ENCODE peak calls at places on chromosomes 11 and 22, in four cellular contexts. F is left colon, M is endothelial cell, I is SJCRH30. V is an unnamed sample.

GRCh38 chr22:20026204-20026908 is 5.4 kb downstream of the TANGO2 start:
- DNase-seq in M (no peak), I (no peak), F (peak), V (no peak)

GRCh38 chr11:76666408-76666807 is 4.1 kb downstream of the LRRC32 start:
- DNase-seq in F (no peak), M (peak), I (no peak), V (no peak)

GRCh38 chr11:46680164-46680760 is 20.2 kb downstream of the ARHGAP1 start:
- DNase-seq in F (no peak), I (no peak), M (no peak), V (no peak)

GRCh38 chr11:118691926-118692830 is 12.7 kb upstream of the TREH start:
- DNase-seq in I (peak), F (no peak), M (no peak), V (no peak)

GRCh38 chr22:43262990-43263644 is 76.2 kb upstream of the TTLL12 start:
- DNase-seq in M (peak), I (peak), F (no peak), V (peak)

GRCh38 chr11:57761301-57762234 is at the start of gene CTNND1:
- DNase-seq in I (peak), F (peak), M (peak), V (peak)

GRCh38 chr11:102685769-102686168 is 19.8 kb downstream of the MMP27 start:
- DNase-seq in M (no peak), F (no peak), I (peak), V (no peak)

GRCh38 chr11:96620464-96621044 is 230.7 kb downstream of the JRKL start:
- DNase-seq in F (no peak), I (peak), M (no peak), V (no peak)

GRCh38 chr11:1508986-1509385 is 22.4 kb upstream of the MOB2 start:
- DNase-seq in M (no peak), F (no peak), I (no peak), V (no peak)

GRCh38 chr11:66720223-66720898 is 8.7 kb downstream of the SPTBN2 start:
- DNase-seq in F (peak), I (peak), M (peak), V (no peak)

GRCh38 chr22:45344339-45344738 is 34.6 kb downstream of the FAM118A start:
- DNase-seq in I (no peak), M (peak), F (no peak), V (no peak)

GRCh38 chr11:72354356-72355115 is 79.8 kb downstream of the CLPB start:
- DNase-seq in F (no peak), I (no peak), M (no peak), V (no peak)

GRCh38 chr11:79458712-79459111 is 17.9 kb upstream of the TENM4 start:
- DNase-seq in M (no peak), I (no peak), F (no peak), V (no peak)

GRCh38 chr11:33869511-33870422 is 22.1 kb downstream of the LMO2 start:
- DNase-seq in I (peak), F (no peak), M (peak), V (no peak)

GRCh38 chr11:95915051-95915450 is 8.9 kb downstream of the MTMR2 start:
- DNase-seq in I (no peak), F (no peak), M (no peak), V (no peak)

GRCh38 chr11:118180300-118180703 is 3.9 kb upstream of the SCN2B start:
- DNase-seq in M (peak), F (peak), I (peak), V (no peak)

GRCh38 chr11:66070604-66071325 is 693 bp downstream of the PACS1 start:
- DNase-seq in I (peak), F (peak), M (peak), V (no peak)

GRCh38 chr11:3093281-3094191 is 36.3 kb upstream of the CARS1 start:
- DNase-seq in I (peak), F (no peak), M (no peak), V (no peak)

GRCh38 chr22:45781459-45781858 is 109.8 kb downstream of the ATXN10 start:
- DNase-seq in I (no peak), M (no peak), F (no peak), V (no peak)

GRCh38 chr11:125072961-125073590 is 10.0 kb downstream of the SLC37A2 start:
- DNase-seq in M (no peak), I (no peak), F (no peak), V (no peak)

GRCh38 chr11:115226556-115226955 is 277.7 kb downstream of the CADM1 start:
- DNase-seq in I (no peak), F (no peak), M (peak), V (no peak)

GRCh38 chr11:60783141-60783484 is 2.0 kb upstream of the MS4A10 start:
- DNase-seq in F (no peak), M (no peak), I (no peak), V (no peak)